ENCODE peak calls at places on chromosomes 7 and 10, in five cellular contexts. K, L, X, B and V are unnamed samples.

GRCh38 chr7:149780636-149781419 is 7.4 kb upstream of the ZNF467 start:
- DNase-seq in K (no peak), L (peak), X (no peak), B (no peak), V (no peak)

GRCh38 chr7:101832681-101833375 is 15.4 kb downstream of the CUX1 start:
- DNase-seq in K (no peak), L (no peak), X (no peak), B (no peak), V (no peak)

GRCh38 chr7:117808273-117808868 is 64.9 kb downstream of the CTTNBP2 start:
- DNase-seq in K (no peak), L (peak), X (no peak), B (no peak), V (no peak)

GRCh38 chr7:64884913-64885370 is 18.1 kb upstream of the ZNF273 start:
- DNase-seq in K (no peak), L (no peak), X (no peak), B (no peak), V (no peak)

GRCh38 chr10:129929343-129930297 is 34.5 kb downstream of the EBF3 start:
- DNase-seq in K (no peak), L (peak), X (no peak), B (no peak), V (no peak)

GRCh38 chr7:16193631-16194030 is 227.7 kb downstream of the CRPPA start:
- DNase-seq in K (no peak), L (no peak), X (no peak), B (no peak), V (no peak)

GRCh38 chr7:110868458-110868857 is 222.5 kb upstream of the LRRN3 start:
- DNase-seq in K (no peak), L (no peak), X (no peak), B (no peak), V (no peak)

GRCh38 chr10:3054183-3054815 is 13.0 kb upstream of the PFKP start:
- DNase-seq in K (no peak), L (no peak), X (peak), B (no peak), V (no peak)